ENCODE peak calls at places on chromosome 16, in nine cellular contexts. L is body of pancreas; R is left lung; J is naive thymus-derived CD4-positive, alpha-beta T cell; F is H1; O is pancreas; N is mesendoderm; S is upper lobe of right lung; P is adrenal gland. A is an unnamed sample. For H3K4me1, the result is how much of the 10 kb centered on the place peaks cover.

GRCh38 chr16:30997887-30998711 is 12.3 kb downstream of the STX1B start:
- DNase-seq in L (no peak), R (no peak), J (no peak), F (no peak), O (no peak), N (peak), S (no peak), P (peak), A (no peak)

GRCh38 chr16:18792836-18793433 is 2.8 kb upstream of the RPS15A start:
- DNase-seq in L (no peak), R (no peak), J (no peak), F (no peak), O (no peak), N (no peak), S (no peak), P (peak), A (no peak)

GRCh38 chr16:17836868-17837602 is 366.3 kb upstream of the XYLT1 start:
- DNase-seq in L (no peak), R (no peak), J (no peak), F (peak), O (no peak), N (peak), S (no peak), P (peak), A (no peak)

GRCh38 chr16:86921289-86921688 is 342.9 kb downstream of the FOXL1 start:
- DNase-seq in L (no peak), R (no peak), J (no peak), F (no peak), O (no peak), N (no peak), S (no peak), P (no peak), A (no peak)

GRCh38 chr16:66554492-66554891 is 2.1 kb downstream of the CKLF start:
- DNase-seq in L (no peak), R (no peak), J (no peak), F (no peak), O (no peak), N (no peak), S (no peak), P (no peak), A (no peak)

GRCh38 chr16:84198401-84198800 is 7.4 kb downstream of the ADAD2 start:
- DNase-seq in L (no peak), R (no peak), J (no peak), F (no peak), O (no peak), N (no peak), S (no peak), P (no peak), A (no peak)

GRCh38 chr16:88613911-88614817 is 24.2 kb upstream of the IL17C start:
- DNase-seq in L (no peak), R (peak), J (no peak), F (no peak), O (no peak), N (no peak), S (no peak), P (peak), A (no peak)

GRCh38 chr16:70582280-70582978 is 58.8 kb downstream of the SF3B3 start:
- DNase-seq in L (no peak), R (no peak), J (no peak), F (no peak), O (no peak), N (peak), S (no peak), P (no peak), A (no peak)

GRCh38 chr16:26667271-26667703 is 399.4 kb upstream of the C16orf82 start:
- DNase-seq in L (no peak), R (no peak), J (no peak), F (no peak), O (no peak), N (peak), S (no peak), P (no peak), A (no peak)

GRCh38 chr16:67399749-67400704 is 6.7 kb upstream of the TPPP3 start:
- DNase-seq in L (no peak), R (no peak), J (no peak), F (no peak), O (peak), N (peak), S (no peak), P (no peak), A (no peak)

GRCh38 chr16:84294196-84295142 is at the start of gene WFDC1:
- DNase-seq in L (no peak), R (peak), J (no peak), F (no peak), O (no peak), N (no peak), S (peak), P (peak), A (no peak)

GRCh38 chr16:4092547-4093265 is 23.5 kb downstream of the ADCY9 start:
- DNase-seq in L (no peak), R (no peak), J (no peak), F (no peak), O (no peak), N (no peak), S (no peak), P (no peak), A (no peak)

GRCh38 chr16:70789231-70789926 is 11.6 kb downstream of the VAC14 start:
- DNase-seq in L (peak), R (no peak), J (no peak), F (no peak), O (peak), N (no peak), S (no peak), P (no peak), A (no peak)

GRCh38 chr16:3702082-3702481 is 15.2 kb downstream of the TRAP1 start:
- DNase-seq in L (no peak), R (no peak), J (no peak), F (no peak), O (no peak), N (no peak), S (no peak), P (no peak), A (no peak)

GRCh38 chr16:29154676-29155121 is 169.8 kb downstream of the LAT start:
- DNase-seq in L (no peak), R (no peak), J (no peak), F (no peak), O (no peak), N (no peak), S (no peak), P (no peak), A (no peak)

GRCh38 chr16:46972429-46972970 is 974 bp downstream of the DNAJA2 start:
- DNase-seq in L (no peak), R (no peak), J (peak), F (no peak), O (no peak), N (no peak), S (no peak), P (no peak), A (no peak)

GRCh38 chr16:4052801-4053662 is 63.2 kb downstream of the ADCY9 start:
- DNase-seq in L (peak), R (no peak), J (no peak), F (no peak), O (peak), N (no peak), S (peak), P (peak), A (no peak)

GRCh38 chr16:89907055-89907814 is 11.4 kb upstream of the MC1R start:
- DNase-seq in L (no peak), R (no peak), J (no peak), F (no peak), O (no peak), N (no peak), S (no peak), P (no peak), A (no peak)

GRCh38 chr16:88754912-88755744 is 29.9 kb downstream of the PIEZO1 start:
- DNase-seq in L (no peak), R (no peak), J (peak), F (no peak), O (no peak), N (no peak), S (no peak), P (no peak), A (no peak)

GRCh38 chr16:85567101-85567866 is 45.8 kb upstream of the GSE1 start:
- DNase-seq in L (no peak), R (peak), J (no peak), F (no peak), O (no peak), N (peak), S (no peak), P (no peak), A (no peak)

GRCh38 chr16:85565340-85565739 is 47.8 kb upstream of the GSE1 start:
- DNase-seq in L (no peak), R (peak), J (no peak), F (no peak), O (no peak), N (no peak), S (no peak), P (no peak), A (no peak)

GRCh38 chr16:85568519-85568918 is 44.6 kb upstream of the GSE1 start:
- DNase-seq in L (peak), R (peak), J (no peak), F (no peak), O (no peak), N (no peak), S (peak), P (no peak), A (no peak)

GRCh38 chr16:85565796-85566501 is 47.2 kb upstream of the GSE1 start:
- DNase-seq in L (no peak), R (peak), J (no peak), F (no peak), O (no peak), N (no peak), S (no peak), P (no peak), A (no peak)

DNA sequence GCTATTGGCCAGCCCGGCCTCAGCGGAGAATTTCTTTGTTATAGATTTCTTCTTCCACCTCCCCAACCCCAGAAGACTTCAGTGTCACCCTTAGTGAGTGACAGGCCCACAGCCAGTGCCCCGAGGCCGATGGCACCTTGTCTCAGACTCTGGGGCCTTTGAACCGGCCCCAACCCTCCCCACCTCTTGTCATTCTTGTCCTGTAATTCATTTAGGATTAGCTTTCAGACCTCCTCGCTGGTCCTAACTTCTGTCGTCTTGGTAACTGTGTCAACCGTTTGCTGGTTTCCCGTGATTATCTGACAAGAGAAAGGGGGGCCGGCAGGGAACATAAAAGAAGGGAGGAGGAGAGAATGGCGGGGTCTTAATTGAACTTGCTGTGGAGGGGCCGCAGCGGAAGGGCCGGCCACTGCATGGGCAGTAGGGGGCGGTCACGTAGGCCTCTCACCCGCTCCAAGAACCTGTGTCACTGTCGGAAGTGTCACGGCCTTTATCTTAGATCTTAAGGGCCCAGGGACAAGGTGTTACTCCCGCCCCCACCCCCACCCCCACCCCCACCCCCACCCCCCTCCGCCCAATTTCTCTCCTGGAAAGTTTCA is 46.5 kb upstream of the GSE1 start:
- DNase-seq in L (no peak), R (peak), J (no peak), F (no peak), O (no peak), N (peak), S (no peak), P (no peak), A (no peak)
- H3K4me1 ChIP-seq in L (half or more), R (half or more), J (half or more), F (half or more), O (under half), N (under half), S (half or more), P (under half), A (half or more)

DNA sequence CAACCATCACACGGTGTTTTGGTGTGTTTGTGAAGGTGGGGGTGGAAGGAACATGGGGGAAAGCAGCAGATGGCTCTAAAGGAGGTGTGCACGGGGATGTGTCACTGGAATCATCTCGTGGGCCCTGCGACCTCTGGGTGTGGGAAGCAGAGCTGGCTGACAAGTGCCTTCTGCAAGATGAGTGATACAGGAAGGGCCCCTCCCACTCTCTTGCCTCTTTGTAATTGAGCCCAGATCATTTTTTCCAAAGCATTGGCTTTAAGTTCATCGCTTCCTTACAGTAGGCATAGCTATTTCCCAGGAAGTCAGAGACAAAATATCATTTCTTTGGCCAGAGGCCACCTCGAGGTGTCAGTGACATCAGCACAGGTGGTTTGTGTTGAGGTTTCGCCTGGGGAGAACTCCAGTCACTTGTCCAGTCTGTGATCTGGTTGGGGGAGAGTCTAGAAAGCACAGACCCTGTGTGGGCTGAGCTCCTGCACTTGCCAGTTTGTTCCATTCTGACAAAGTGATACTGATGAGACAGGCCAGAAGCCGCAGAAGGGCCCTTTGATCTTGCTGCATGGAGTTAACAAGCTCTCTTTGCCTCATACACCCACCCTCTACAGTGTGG is 20.6 kb upstream of the SNTB2 start:
- DNase-seq in L (no peak), R (no peak), J (peak), F (no peak), O (no peak), N (no peak), S (no peak), P (no peak), A (peak)
- H3K27ac ChIP-seq in L (no peak), R (no peak), J (peak), F (no peak), O (no peak), N (no peak), S (no peak), P (no peak), A (no peak)

GRCh38 chr16:11742041-11742535 is 569 bp downstream of the TXNDC11 start:
- DNase-seq in L (peak), R (no peak), J (no peak), F (no peak), O (peak), N (peak), S (peak), P (peak), A (peak)

GRCh38 chr16:11738742-11739544 is 3.7 kb downstream of the TXNDC11 start:
- DNase-seq in L (no peak), R (no peak), J (no peak), F (no peak), O (no peak), N (no peak), S (no peak), P (no peak), A (no peak)

GRCh38 chr16:11737678-11738077 is 5.0 kb downstream of the TXNDC11 start:
- DNase-seq in L (no peak), R (no peak), J (no peak), F (no peak), O (no peak), N (no peak), S (no peak), P (no peak), A (no peak)

GRCh38 chr16:11742536-11743307 is at the start of gene TXNDC11:
- DNase-seq in L (peak), R (peak), J (peak), F (peak), O (peak), N (peak), S (peak), P (peak), A (peak)

DNA sequence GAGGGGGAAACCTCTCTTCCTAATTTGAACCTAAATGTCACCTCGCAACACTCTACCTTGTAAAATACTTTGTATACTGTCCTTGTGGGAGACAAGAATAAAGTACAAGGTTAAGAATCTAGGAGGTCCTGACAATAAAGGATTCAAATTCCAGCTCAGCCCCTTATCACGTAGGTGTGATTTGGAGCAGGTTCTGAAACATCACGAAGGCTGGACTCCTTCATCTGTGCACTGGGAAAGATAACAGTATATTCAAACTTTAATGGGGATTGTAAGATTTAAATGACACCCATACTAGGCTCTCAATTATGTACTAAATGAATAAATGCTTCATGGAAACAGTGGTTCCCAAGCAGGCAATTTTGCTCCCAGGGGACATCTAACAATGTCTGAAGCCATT is 2.1 kb downstream of the TXNDC11 start:
- DNase-seq in L (no peak), R (no peak), J (no peak), F (no peak), O (no peak), N (no peak), S (no peak), P (no peak), A (no peak)
- H3K4me1 ChIP-seq in L (half or more), R (half or more), J (under half), F (under half), O (half or more), N (under half), S (half or more), P (under half), A (under half)

GRCh38 chr16:15404792-15405191 is 9.2 kb downstream of the MPV17L start:
- DNase-seq in L (no peak), R (no peak), J (no peak), F (no peak), O (no peak), N (no peak), S (no peak), P (peak), A (no peak)
- H3K27ac ChIP-seq in L (peak), R (no peak), J (no peak), F (no peak), O (no peak), N (no peak), S (no peak), P (no peak), A (no peak)

GRCh38 chr16:57039148-57039812 is 49.9 kb downstream of the NLRC5 start:
- DNase-seq in L (no peak), R (no peak), J (no peak), F (no peak), O (no peak), N (no peak), S (no peak), P (no peak), A (peak)

GRCh38 chr16:57041182-57042156 is 50.9 kb upstream of the CPNE2 start:
- DNase-seq in L (peak), R (no peak), J (peak), F (no peak), O (no peak), N (no peak), S (no peak), P (no peak), A (peak)

GRCh38 chr16:57044931-57045693 is 47.3 kb upstream of the CPNE2 start:
- DNase-seq in L (no peak), R (no peak), J (no peak), F (no peak), O (no peak), N (no peak), S (no peak), P (no peak), A (no peak)

GRCh38 chr16:57043248-57043647 is 49.1 kb upstream of the CPNE2 start:
- DNase-seq in L (no peak), R (no peak), J (no peak), F (no peak), O (no peak), N (no peak), S (no peak), P (no peak), A (no peak)

DNA sequence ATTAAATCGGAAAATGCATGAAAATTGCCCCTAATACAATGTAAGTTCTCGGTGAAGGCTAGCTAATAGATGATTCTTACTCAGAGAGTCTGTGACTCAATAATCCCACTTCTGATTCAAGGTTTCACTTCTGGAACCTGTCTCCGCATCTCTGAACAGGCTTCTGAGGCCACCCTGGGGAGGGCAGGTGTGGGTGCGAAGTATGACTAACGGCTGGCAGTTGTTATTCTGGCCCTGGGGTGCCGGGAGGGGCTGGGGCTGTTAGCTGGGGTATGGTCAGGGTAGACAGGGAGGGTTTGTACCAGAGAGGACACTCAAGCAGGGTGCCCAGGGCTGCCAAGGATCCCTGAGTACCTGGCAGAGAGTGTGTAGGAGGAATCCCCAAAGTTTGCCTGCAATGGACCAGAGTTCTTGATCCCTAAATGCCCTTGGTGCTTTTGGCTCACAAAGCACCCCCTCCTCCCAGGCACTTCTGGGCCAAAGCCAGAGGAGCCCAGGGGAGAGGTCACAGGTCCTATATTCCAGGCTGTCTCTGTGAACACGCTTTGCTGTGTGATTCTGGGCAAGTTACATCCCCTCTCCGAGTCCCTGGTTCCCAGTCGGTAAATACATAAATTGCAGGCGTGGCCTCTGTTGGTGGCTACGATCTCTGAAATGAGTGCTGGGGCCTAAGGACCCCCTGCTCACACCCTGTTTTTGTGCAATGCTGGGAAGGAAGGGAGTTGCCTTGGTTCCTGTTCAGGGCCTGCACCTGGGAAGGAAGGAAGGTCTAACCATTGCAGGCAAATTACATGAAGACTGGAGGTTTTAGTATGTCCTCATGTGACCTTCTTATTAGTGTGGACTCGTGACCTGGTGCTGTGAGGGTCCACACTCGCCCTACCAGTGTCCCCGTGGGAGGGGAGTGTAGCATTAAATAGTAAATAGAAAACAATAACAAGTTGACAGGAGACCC is 49.9 kb upstream of the CPNE2 start:
- DNase-seq in L (no peak), R (no peak), J (no peak), F (no peak), O (no peak), N (no peak), S (no peak), P (peak), A (peak)
- H3K4me1 ChIP-seq in L (under half), R (half or more), J (half or more), F (under half), O (under half), N (under half), S (under half), P (under half), A (half or more)

GRCh38 chr16:1153480-1154160 is 714 bp downstream of the CACNA1H start:
- DNase-seq in L (no peak), R (no peak), J (peak), F (no peak), O (no peak), N (no peak), S (no peak), P (no peak), A (no peak)

GRCh38 chr16:1152651-1153259 is at the start of gene CACNA1H:
- DNase-seq in L (peak), R (no peak), J (peak), F (no peak), O (no peak), N (peak), S (no peak), P (peak), A (peak)

GRCh38 chr16:1152123-1152638 is 725 bp upstream of the CACNA1H start:
- DNase-seq in L (no peak), R (no peak), J (no peak), F (no peak), O (no peak), N (peak), S (no peak), P (no peak), A (peak)

GRCh38 chr16:1150511-1150982 is 2.4 kb upstream of the CACNA1H start:
- DNase-seq in L (no peak), R (no peak), J (peak), F (no peak), O (no peak), N (peak), S (no peak), P (no peak), A (peak)

GRCh38 chr16:1151424-1152122 is 1.3 kb upstream of the CACNA1H start:
- DNase-seq in L (no peak), R (no peak), J (peak), F (no peak), O (no peak), N (no peak), S (no peak), P (no peak), A (no peak)
- H3K27ac ChIP-seq in L (no peak), R (no peak), J (peak), F (no peak), O (no peak), N (no peak), S (no peak), P (no peak), A (no peak)

GRCh38 chr16:49019081-49019633 is 262.5 kb downstream of the CBLN1 start:
- DNase-seq in L (no peak), R (no peak), J (no peak), F (no peak), O (no peak), N (peak), S (no peak), P (no peak), A (no peak)
- H3K4me1 ChIP-seq in L (under half), R (under half), J (under half), F (under half), O (under half), N (under half), S (under half), P (under half), A (under half)

A was measured in CD8-positive, alpha-beta memory T cell.